ENCODE peak calls at places on chromosome 11, in seven cellular contexts. X is H9, O is mesendoderm, T is IMR-90, N is neuronal stem cell, U is H1, D is mesenchymal stem cell. F is an unnamed sample.

GRCh38 chr11:70220136-70220535 is 17.0 kb downstream of the FADD start:
- DNase-seq in X (no peak), O (peak), T (no peak), N (no peak), U (no peak), D (no peak), F (peak)

GRCh38 chr11:57321388-57321995 is 3.3 kb downstream of the TNKS1BP1 start:
- DNase-seq in X (no peak), O (no peak), T (no peak), N (no peak), U (no peak), D (no peak), F (no peak)

GRCh38 chr11:122742350-122742749 is 86.8 kb downstream of the UBASH3B start:
- DNase-seq in X (no peak), O (no peak), T (no peak), N (no peak), U (no peak), D (peak), F (no peak)

GRCh38 chr11:133541331-133542095 is 9.2 kb upstream of the OPCML start:
- DNase-seq in X (peak), O (peak), T (no peak), N (peak), U (peak), D (no peak), F (no peak)

GRCh38 chr11:78993800-78994430 is 419.3 kb upstream of the NARS2 start:
- DNase-seq in X (no peak), O (no peak), T (no peak), N (no peak), U (no peak), D (no peak), F (no peak)

GRCh38 chr11:112453601-112454577 is 193.2 kb upstream of the PLET1 start:
- DNase-seq in X (peak), O (peak), T (peak), N (no peak), U (peak), D (peak), F (peak)

GRCh38 chr11:129733384-129733783 is 82.3 kb upstream of the TMEM45B start:
- DNase-seq in X (no peak), O (no peak), T (no peak), N (no peak), U (no peak), D (no peak), F (no peak)

GRCh38 chr11:95850137-95850536 is 59.8 kb downstream of the CEP57 start:
- DNase-seq in X (no peak), O (no peak), T (peak), N (no peak), U (no peak), D (no peak), F (no peak)

GRCh38 chr11:61473370-61474025 is 35.1 kb upstream of the LRRC10B start:
- DNase-seq in X (no peak), O (no peak), T (peak), N (no peak), U (no peak), D (no peak), F (peak)

GRCh38 chr11:102306048-102306575 is 11.2 kb upstream of the BIRC3 start:
- DNase-seq in X (no peak), O (no peak), T (no peak), N (no peak), U (no peak), D (no peak), F (peak)

GRCh38 chr11:74570266-74571061 is 21.9 kb upstream of the POLD3 start:
- DNase-seq in X (peak), O (peak), T (peak), N (peak), U (no peak), D (peak), F (peak)

GRCh38 chr11:93967944-93968343 is 53.2 kb upstream of the HEPHL1 start:
- DNase-seq in X (no peak), O (no peak), T (no peak), N (no peak), U (no peak), D (no peak), F (no peak)

GRCh38 chr11:26623076-26623666 is 51.1 kb upstream of the MUC15 start:
- DNase-seq in X (no peak), O (no peak), T (peak), N (no peak), U (no peak), D (peak), F (peak)

GRCh38 chr11:13143486-13144297 is 133.9 kb upstream of the BMAL1 start:
- DNase-seq in X (no peak), O (no peak), T (no peak), N (no peak), U (no peak), D (no peak), F (peak)

GRCh38 chr11:97963528-97964331 is 1057.0 kb upstream of the CNTN5 start:
- DNase-seq in X (no peak), O (peak), T (peak), N (no peak), U (no peak), D (peak), F (no peak)

GRCh38 chr11:69348414-69349235 is 54.7 kb downstream of the MYEOV start:
- DNase-seq in X (no peak), O (peak), T (no peak), N (no peak), U (no peak), D (no peak), F (no peak)

GRCh38 chr11:77446911-77447629 is 26.8 kb downstream of the PAK1 start:
- DNase-seq in X (no peak), O (no peak), T (no peak), N (no peak), U (no peak), D (no peak), F (no peak)

GRCh38 chr11:66363805-66364535 is 7.6 kb downstream of the SLC29A2 start:
- DNase-seq in X (peak), O (peak), T (no peak), N (no peak), U (peak), D (no peak), F (no peak)

GRCh38 chr11:70031631-70032469 is 46.3 kb upstream of the ANO1 start:
- DNase-seq in X (peak), O (no peak), T (no peak), N (no peak), U (no peak), D (no peak), F (no peak)

GRCh38 chr11:57474017-57474750 is 13.9 kb downstream of the RTN4RL2 start:
- DNase-seq in X (no peak), O (no peak), T (peak), N (no peak), U (no peak), D (no peak), F (no peak)

GRCh38 chr11:8392166-8392565 is 128.5 kb upstream of the LMO1 start:
- DNase-seq in X (no peak), O (no peak), T (no peak), N (no peak), U (no peak), D (no peak), F (no peak)

GRCh38 chr11:69816671-69817070 is 2.5 kb downstream of the FGF3 start:
- DNase-seq in X (no peak), O (no peak), T (no peak), N (no peak), U (no peak), D (no peak), F (no peak)

GRCh38 chr11:45892856-45893255 is 7.4 kb downstream of the MAPK8IP1 start:
- DNase-seq in X (no peak), O (no peak), T (no peak), N (no peak), U (no peak), D (no peak), F (no peak)

GRCh38 chr11:1660025-1660867 is 30.7 kb downstream of the KRTAP5-5 start:
- DNase-seq in X (no peak), O (no peak), T (no peak), N (no peak), U (no peak), D (no peak), F (no peak)

GRCh38 chr11:1656061-1656441 is 26.5 kb downstream of the KRTAP5-5 start:
- DNase-seq in X (no peak), O (no peak), T (no peak), N (no peak), U (no peak), D (no peak), F (no peak)

GRCh38 chr11:1656670-1657069 is 27.1 kb downstream of the KRTAP5-5 start:
- DNase-seq in X (no peak), O (no peak), T (no peak), N (no peak), U (no peak), D (no peak), F (no peak)

GRCh38 chr11:1655168-1656060 is 25.8 kb downstream of the KRTAP5-5 start:
- DNase-seq in X (no peak), O (no peak), T (no peak), N (no peak), U (no peak), D (no peak), F (no peak)

DNA sequence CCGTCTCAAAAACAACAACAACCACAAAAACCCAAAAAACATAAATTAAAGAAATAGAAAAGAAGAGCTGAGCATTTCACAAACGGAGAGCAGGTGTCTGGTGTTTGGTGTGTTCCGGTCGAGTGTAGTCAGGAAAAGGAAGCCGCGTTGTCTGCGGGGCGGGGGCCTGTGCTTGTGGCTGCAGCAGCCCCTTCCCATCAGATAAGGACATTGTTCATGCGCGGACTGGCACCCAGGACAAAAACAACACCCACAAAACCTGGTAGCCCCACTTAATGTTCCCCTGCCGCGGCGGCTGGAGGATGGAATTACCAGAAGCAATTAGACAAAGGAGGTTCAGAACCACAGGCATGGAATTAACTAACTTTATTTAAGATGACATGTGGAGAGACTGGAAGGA is 29.9 kb downstream of the KRTAP5-5 start:
- DNase-seq in X (no peak), O (no peak), T (no peak), N (no peak), U (no peak), D (no peak), F (no peak)
- H2AK5ac ChIP-seq in X (no peak), O (no peak), T (no peak), N (no peak), U (no peak), D (no peak), F (no peak)

DNA sequence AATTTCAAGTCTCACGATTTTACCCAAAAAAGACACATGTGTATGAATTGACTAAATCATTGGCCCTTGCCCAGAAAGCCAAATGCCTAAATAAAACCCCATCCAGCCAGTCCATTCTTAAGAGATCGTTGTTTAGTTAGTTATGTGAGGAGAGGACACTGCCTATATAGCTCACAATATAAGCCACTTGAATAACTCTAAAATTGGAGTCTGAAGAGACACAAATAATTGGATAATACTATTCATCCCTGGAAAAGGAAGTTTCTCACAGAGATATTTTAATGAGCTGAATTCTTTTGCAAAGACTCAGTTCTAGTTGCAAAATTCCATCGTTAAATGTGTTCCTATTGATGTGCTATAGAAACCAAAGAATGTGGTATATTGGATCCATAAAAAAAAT is 176.7 kb downstream of the SOX6 start:
- DNase-seq in X (no peak), O (no peak), T (peak), N (no peak), U (no peak), D (no peak), F (no peak)
- H2AK5ac ChIP-seq in X (no peak), O (no peak), T (no peak), N (no peak), U (no peak), D (no peak), F (no peak)

GRCh38 chr11:71992331-71992730 is 6.4 kb upstream of the IL18BP start:
- DNase-seq in X (no peak), O (no peak), T (no peak), N (no peak), U (no peak), D (no peak), F (no peak)
- H2AK5ac ChIP-seq in X (no peak), O (no peak), T (no peak), N (no peak), U (no peak), D (no peak), F (no peak)

DNA sequence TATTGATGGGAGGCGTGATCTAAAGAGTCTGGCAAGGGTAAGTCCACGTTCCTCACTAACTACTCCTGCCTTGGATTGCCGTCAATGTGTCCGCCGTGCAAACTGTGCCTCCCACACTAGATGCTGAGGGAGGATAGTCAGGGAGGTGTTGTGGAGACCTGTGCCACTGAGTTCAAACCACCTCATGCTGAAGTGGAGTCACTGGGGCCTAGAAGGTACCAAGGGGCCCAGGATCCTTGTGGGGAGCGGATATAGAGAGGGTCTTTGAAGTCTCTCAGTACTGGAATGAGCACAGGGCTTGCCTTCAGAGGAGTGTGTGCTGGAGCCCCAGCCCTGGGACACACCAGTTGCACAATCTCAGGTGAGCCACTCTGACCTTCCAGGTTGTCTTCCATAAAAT is 27.1 kb upstream of the TMPRSS4 start:
- DNase-seq in X (no peak), O (no peak), T (no peak), N (no peak), U (no peak), D (no peak), F (no peak)
- H2AK5ac ChIP-seq in X (no peak), O (no peak), T (no peak), N (no peak), U (no peak), D (no peak), F (no peak)